ENCODE peak calls at places on chromosome 22, in four cellular contexts. Q is WTC11, F is HepG2, S is K562. J is an unnamed sample.

GRCh38 chr22:17827466-17827865 is 53.2 kb upstream of the BID start:
- DNase-seq in Q (no peak), F (no peak), S (no peak), J (no peak)

GRCh38 chr22:49052023-49052538 is 775.6 kb downstream of the BRD1 start:
- DNase-seq in Q (no peak), F (no peak), S (peak), J (no peak)

GRCh38 chr22:38802671-38803121 is 8.8 kb upstream of the DNAL4 start:
- DNase-seq in Q (no peak), F (peak), S (peak), J (no peak)

GRCh38 chr22:23401111-23401909 is 178.8 kb downstream of the IGLL1 start:
- DNase-seq in Q (peak), F (no peak), S (no peak), J (no peak)

GRCh38 chr22:33519140-33519973 is 400.9 kb downstream of the LARGE1 start:
- DNase-seq in Q (peak), F (peak), S (peak), J (peak)

GRCh38 chr22:49021097-49021925 is 806.4 kb downstream of the BRD1 start:
- DNase-seq in Q (no peak), F (no peak), S (no peak), J (no peak)

GRCh38 chr22:48445113-48445827 is 1382.4 kb downstream of the BRD1 start:
- DNase-seq in Q (no peak), F (no peak), S (no peak), J (no peak)

GRCh38 chr22:47192106-47192650 is 429.7 kb downstream of the TBC1D22A start:
- DNase-seq in Q (no peak), F (no peak), S (no peak), J (no peak)

GRCh38 chr22:49756656-49757055 is 71.0 kb downstream of the BRD1 start:
- DNase-seq in Q (no peak), F (no peak), S (no peak), J (no peak)

GRCh38 chr22:26377170-26377825 is 51.8 kb upstream of the ASPHD2 start:
- DNase-seq in Q (no peak), F (no peak), S (no peak), J (no peak)

GRCh38 chr22:43100223-43100622 is 10.3 kb upstream of the BIK start:
- DNase-seq in Q (no peak), F (peak), S (no peak), J (no peak)

GRCh38 chr22:30362632-30363281 is 6.0 kb downstream of the CCDC157 start:
- DNase-seq in Q (peak), F (no peak), S (peak), J (no peak)

GRCh38 chr22:40920526-40920925 is 30.7 kb upstream of the RBX1 start:
- DNase-seq in Q (no peak), F (no peak), S (no peak), J (no peak)

GRCh38 chr22:48098243-48098935 is 1335.9 kb downstream of the TBC1D22A start:
- DNase-seq in Q (no peak), F (no peak), S (no peak), J (peak)

GRCh38 chr22:41534219-41534618 is 10.1 kb downstream of the POLR3H start:
- DNase-seq in Q (no peak), F (no peak), S (no peak), J (no peak)

DNA sequence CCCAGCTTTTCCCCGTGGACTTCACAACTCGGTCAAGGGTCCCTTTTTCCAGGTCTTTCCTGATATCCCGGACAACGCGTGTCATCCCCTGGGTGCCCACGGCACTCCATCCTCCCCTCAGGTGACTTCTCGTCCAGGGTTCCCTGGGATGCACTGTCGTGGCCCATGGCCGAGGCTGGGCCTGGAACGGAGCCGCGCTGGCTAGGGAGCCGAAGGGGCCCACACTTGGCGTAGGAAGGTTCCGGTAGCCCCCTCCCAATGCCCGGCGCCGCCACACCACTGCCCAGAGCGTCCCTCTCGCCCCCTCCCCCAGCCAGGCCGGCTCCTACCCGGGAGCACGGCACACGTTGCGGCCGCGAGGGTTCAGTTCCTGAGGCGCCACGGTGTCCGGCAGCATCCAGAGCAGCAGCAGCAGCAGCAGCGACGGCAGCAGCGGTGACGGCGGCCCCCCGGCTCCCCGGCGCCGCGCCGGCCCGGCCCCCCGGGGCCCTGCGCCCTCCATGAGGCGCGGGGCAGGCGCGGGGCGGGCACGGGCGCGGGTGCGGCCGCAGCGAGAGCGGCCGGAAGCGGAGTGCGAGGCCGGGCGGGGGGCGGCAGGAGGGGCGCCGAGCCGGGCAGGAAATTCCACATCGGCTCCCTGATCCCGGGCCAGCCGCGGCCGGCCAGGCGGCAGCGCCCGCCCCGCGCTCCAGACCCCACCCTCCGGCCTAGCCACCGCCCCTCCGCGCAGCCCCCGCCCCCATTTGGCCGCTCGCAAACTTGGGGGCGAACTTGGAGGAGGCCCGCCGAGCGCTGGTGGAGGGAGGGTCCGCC is at the start of gene SCARF2:
- DNase-seq in Q (peak), F (no peak), S (peak), J (no peak)
- TF ChIP-seq CBFB in Q (no peak), F (no peak), S (no peak), J (no peak)

GRCh38 chr22:37121887-37122591 is 12.5 kb upstream of the TMPRSS6 start:
- DNase-seq in Q (no peak), F (peak), S (no peak), J (peak)
- TF ChIP-seq CBFB in Q (no peak), F (no peak), S (no peak), J (no peak)

GRCh38 chr22:16586170-16586569 is 6.4 kb downstream of the CCT8L2 start:
- DNase-seq in Q (no peak), F (no peak), S (peak), J (no peak)
- TF ChIP-seq CBFB in Q (no peak), F (no peak), S (no peak), J (no peak)

GRCh38 chr22:32265882-32266767 is 11.0 kb upstream of the SLC5A4 start:
- DNase-seq in Q (peak), F (peak), S (peak), J (no peak)
- TF ChIP-seq CBFB in Q (no peak), F (no peak), S (no peak), J (no peak)

DNA sequence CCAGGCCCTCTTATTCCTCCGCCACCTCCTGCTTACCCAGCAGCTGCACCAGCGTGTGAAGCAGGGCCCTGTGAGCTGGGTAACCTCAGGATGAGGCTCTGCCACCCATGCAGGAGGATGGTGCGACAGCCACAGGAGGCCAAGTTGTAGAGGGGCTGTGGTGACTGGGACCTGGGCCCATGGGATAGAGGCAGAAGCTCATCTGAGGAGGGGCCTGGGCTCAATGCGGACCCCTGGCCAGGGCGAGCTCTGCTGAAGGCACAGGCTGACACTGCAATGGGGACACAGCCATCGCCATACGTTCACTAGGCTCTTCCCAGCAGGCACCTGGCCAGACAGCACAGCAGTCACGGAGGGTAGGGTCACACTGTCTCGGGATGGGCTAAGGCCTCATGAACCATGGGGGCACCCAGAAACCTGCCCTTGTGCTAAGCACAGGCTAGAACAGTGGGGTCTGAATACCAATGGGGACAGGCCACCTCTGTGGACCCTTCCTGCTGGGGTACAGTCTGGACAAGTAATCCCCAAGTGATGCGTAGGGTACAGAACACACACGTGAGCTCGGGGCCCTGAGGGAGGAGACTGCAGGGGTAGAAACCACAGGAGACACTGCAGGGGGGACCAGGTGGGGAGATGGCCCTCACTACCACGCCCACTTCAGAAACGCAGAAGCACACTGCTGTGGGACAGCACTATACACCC is 35.3 kb downstream of the GNB1L start:
- DNase-seq in Q (no peak), F (no peak), S (no peak), J (no peak)
- TF ChIP-seq CBFB in Q (no peak), F (no peak), S (no peak), J (no peak)

GRCh38 chr22:35611200-35611890 is 5.8 kb downstream of the MB start:
- DNase-seq in Q (no peak), F (no peak), S (no peak), J (no peak)
- TF ChIP-seq CBFB in Q (no peak), F (no peak), S (no peak), J (no peak)

DNA sequence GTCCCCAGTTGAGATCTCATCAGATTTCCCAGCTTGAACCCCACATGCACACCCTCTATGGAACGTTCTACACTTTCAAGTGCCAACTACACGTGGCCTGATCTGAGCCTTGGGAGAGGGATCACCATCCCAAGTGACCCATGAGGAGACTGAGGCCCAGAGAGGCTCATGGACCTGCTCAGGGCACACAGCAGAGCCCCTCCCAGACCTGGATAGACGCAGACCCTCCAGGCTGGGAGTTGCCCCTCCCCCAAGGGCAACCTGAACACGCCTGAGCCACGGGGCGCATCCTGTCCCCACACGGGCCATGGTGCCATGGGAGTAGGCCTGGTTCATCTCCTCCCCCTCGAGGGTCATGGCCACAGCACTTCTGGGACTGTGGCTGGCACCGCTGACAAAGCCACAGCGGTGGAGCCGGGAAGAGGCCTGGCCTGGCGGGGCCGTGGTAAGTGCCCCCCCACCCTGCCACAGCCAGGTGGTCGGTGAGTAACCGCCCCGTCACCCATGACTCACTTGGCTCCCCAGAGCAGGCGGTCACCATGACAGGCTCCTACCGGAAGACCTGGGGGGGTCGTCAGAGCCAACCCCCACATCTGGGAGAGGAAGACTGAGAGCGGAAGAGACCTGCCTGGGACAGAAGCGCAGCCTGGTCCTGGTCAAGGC is 8.1 kb downstream of the WNT7B start:
- DNase-seq in Q (no peak), F (no peak), S (no peak), J (no peak)
- TF ChIP-seq CBFB in Q (no peak), F (no peak), S (no peak), J (no peak)

J was measured in GM12878.